ENCODE peak calls at places on chromosomes 12 and 14, in seven cellular contexts. M is MM.1S, N is hepatocyte, Q is PC-3, S is IMR-90, V is OCI-LY7, A is Karpas-422. X is an unnamed sample. For H3K4me1, the result is how much of the 10 kb centered on the place peaks cover.

GRCh38 chr14:36428350-36428749 is 91.7 kb downstream of the NKX2-1 start:
- DNase-seq in M (no peak), N (no peak), Q (no peak), S (no peak), V (no peak), A (no peak), X (no peak)

GRCh38 chr12:109775172-109775881 is 57.9 kb downstream of the TRPV4 start:
- DNase-seq in M (peak), N (peak), Q (peak), S (peak), V (peak), A (peak), X (peak)

GRCh38 chr14:104925214-104925899 is 678 bp downstream of the PLD4 start:
- DNase-seq in M (no peak), N (no peak), Q (no peak), S (no peak), V (no peak), A (peak), X (no peak)

GRCh38 chr12:58452546-58452945 is 467.8 kb downstream of the LRIG3 start:
- DNase-seq in M (no peak), N (no peak), Q (no peak), S (peak), V (no peak), A (no peak), X (no peak)

GRCh38 chr14:91315844-91316267 is 71.4 kb upstream of the GPR68 start:
- DNase-seq in M (peak), N (no peak), Q (no peak), S (no peak), V (peak), A (peak), X (peak)

GRCh38 chr14:52286659-52287649 is 19.5 kb downstream of the PTGDR start:
- DNase-seq in M (no peak), N (no peak), Q (no peak), S (peak), V (no peak), A (no peak), X (peak)

GRCh38 chr12:88663001-88663400 is 82.7 kb upstream of the KITLG start:
- DNase-seq in M (no peak), N (no peak), Q (peak), S (peak), V (no peak), A (no peak), X (no peak)

GRCh38 chr14:94396628-94397210 is 8.3 kb upstream of the SERPINA1 start:
- DNase-seq in M (no peak), N (no peak), Q (no peak), S (no peak), V (no peak), A (no peak), X (no peak)

GRCh38 chr14:64880382-64881121 is 845 bp upstream of the SPTB start:
- DNase-seq in M (peak), N (peak), Q (peak), S (no peak), V (no peak), A (peak), X (peak)

GRCh38 chr14:50836515-50836914 is 5.6 kb upstream of the NIN start:
- DNase-seq in M (no peak), N (no peak), Q (no peak), S (peak), V (no peak), A (no peak), X (no peak)

GRCh38 chr12:118371354-118372282 is 1.1 kb downstream of the TAOK3 start:
- DNase-seq in M (no peak), N (peak), Q (peak), S (no peak), V (no peak), A (peak), X (peak)

GRCh38 chr12:17108877-17109520 is 503.0 kb upstream of the LMO3 start:
- DNase-seq in M (no peak), N (no peak), Q (peak), S (no peak), V (peak), A (no peak), X (no peak)

GRCh38 chr12:92094751-92095161 is 50.9 kb downstream of the BTG1 start:
- DNase-seq in M (peak), N (no peak), Q (peak), S (peak), V (no peak), A (no peak), X (no peak)

GRCh38 chr12:64389154-64389553 is 1.4 kb downstream of the C12orf56 start:
- DNase-seq in M (no peak), N (no peak), Q (no peak), S (no peak), V (no peak), A (no peak), X (no peak)

GRCh38 chr12:50185496-50185895 is 18.3 kb upstream of the CERS5 start:
- DNase-seq in M (no peak), N (no peak), Q (no peak), S (no peak), V (no peak), A (no peak), X (no peak)
- H3K27ac ChIP-seq in M (no peak), N (no peak), Q (peak), S (peak), V (no peak), A (no peak), X (no peak)

DNA sequence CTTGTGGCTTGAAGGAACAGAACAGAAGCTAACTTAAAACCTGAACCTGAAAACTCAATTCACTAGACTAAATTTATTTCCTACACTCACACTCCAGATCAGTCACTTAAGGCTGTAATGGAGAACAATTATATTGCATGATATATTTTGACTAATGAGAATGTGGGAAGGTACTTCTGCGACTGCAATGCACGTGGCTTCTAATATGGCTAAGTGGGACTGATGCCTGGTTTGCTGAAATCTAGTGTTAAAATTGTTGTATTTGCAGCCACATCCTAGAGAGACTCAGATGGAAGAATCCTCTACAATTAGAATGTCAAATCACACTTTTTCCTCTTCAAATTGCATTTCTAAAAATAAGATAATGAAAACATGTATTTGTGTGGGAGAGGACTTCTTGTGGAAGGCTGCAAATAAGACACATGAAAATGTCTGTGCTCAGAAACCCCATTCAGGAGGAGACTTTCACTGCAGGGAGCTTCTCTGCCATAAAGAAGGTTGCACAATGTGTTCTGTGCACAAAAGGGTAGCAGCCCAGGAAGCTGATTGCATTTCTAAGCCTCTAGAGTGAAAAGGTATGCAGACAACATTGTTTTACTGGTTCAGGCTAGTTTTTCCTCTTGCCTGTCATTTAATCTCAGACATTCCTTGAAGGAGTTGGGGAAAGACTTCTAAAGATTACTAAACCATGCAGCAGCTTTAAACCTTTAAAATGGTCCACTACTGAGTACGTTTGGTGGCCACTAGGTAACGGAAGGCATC is 224.3 kb downstream of the NEDD1 start:
- DNase-seq in M (no peak), N (peak), Q (no peak), S (no peak), V (no peak), A (no peak), X (no peak)
- H3K4me1 ChIP-seq in M (under half), N (under half), Q (under half), S (under half), V (under half), A (under half), X (under half)

GRCh38 chr14:32083789-32084188 is 6.7 kb downstream of the ARHGAP5 start:
- DNase-seq in M (no peak), N (no peak), Q (peak), S (no peak), V (no peak), A (no peak), X (no peak)

GRCh38 chr14:32080001-32080510 is 3.0 kb downstream of the ARHGAP5 start:
- DNase-seq in M (no peak), N (no peak), Q (no peak), S (no peak), V (no peak), A (no peak), X (no peak)

GRCh38 chr14:32083315-32083624 is 6.2 kb downstream of the ARHGAP5 start:
- DNase-seq in M (no peak), N (no peak), Q (no peak), S (no peak), V (no peak), A (no peak), X (no peak)

GRCh38 chr14:32078794-32079663 is 1.9 kb downstream of the ARHGAP5 start:
- DNase-seq in M (no peak), N (peak), Q (peak), S (peak), V (no peak), A (no peak), X (no peak)

DNA sequence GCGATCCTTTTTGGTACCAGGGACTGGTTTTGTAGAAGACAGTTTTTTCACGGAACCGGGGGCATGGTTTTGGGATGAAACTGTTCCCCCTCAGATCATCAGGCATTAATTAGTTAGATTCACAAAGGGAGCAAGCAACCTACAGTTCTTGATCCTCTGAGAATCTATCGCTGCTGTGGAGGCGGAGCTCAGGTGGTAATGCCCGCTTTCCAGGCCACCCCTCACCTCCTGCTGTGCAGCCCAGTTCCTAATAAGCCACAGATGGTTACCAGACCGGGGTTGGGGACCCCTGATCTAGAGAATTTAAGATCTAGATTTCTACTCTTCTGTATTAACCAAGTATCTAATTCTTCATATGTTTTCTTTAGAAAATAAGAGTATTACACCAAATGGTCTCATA is 4.8 kb downstream of the ARHGAP5 start:
- DNase-seq in M (no peak), N (no peak), Q (no peak), S (no peak), V (no peak), A (no peak), X (no peak)
- H3K4me2 ChIP-seq in M (peak), N (peak), Q (no peak), S (no peak), V (no peak), A (peak), X (peak)

GRCh38 chr14:96622926-96623325 is 120.7 kb downstream of the PAPOLA start:
- DNase-seq in M (no peak), N (no peak), Q (no peak), S (no peak), V (no peak), A (no peak), X (no peak)
- H3K27ac ChIP-seq in M (no peak), N (no peak), Q (no peak), S (no peak), V (no peak), A (no peak), X (no peak)

GRCh38 chr12:65449400-65449799 is 170.9 kb downstream of the MSRB3 start:
- DNase-seq in M (no peak), N (no peak), Q (peak), S (peak), V (no peak), A (no peak), X (no peak)
- H3K4me1 ChIP-seq in M (under half), N (under half), Q (under half), S (under half), V (under half), A (under half), X (under half)

DNA sequence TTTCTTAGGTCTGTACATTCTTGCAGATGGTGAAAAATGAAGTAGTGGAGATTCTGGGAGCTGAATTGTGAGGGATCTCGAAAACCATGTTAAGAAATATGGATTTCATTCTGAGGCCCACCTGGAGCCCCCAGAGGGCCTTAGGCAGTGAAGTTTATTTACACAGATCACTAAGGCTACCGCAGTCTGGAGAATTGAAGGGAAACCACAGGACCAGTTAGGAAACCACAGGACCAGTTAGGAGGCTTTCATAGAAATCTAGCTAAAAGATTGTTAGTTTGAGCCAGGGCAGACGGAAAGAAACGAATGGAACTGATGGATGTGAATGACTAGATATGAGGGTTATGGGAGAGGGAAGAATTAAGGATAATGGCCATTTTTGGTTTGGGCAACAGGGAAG is 7.2 kb downstream of the CBLN3 start:
- DNase-seq in M (peak), N (no peak), Q (no peak), S (no peak), V (no peak), A (no peak), X (peak)
- H3K4me2 ChIP-seq in M (peak), N (no peak), Q (no peak), S (no peak), V (no peak), A (no peak), X (no peak)

GRCh38 chr12:121532503-121533390 is 48.1 kb downstream of the KDM2B start:
- DNase-seq in M (no peak), N (no peak), Q (no peak), S (peak), V (no peak), A (no peak), X (no peak)
- H3K27ac ChIP-seq in M (no peak), N (peak), Q (no peak), S (peak), V (no peak), A (peak), X (no peak)